ENCODE peak calls at places on chromosomes 4 and X, in five cellular contexts. One of them, this sample, is unnamed. For H3K4me1, the result is how much of the 10 kb centered on the place peaks cover.

GRCh38 chrX:129522184-129523059 is 868 bp downstream of the SMARCA1 start:
- DNase-seq in thoracic aorta: no peak
- DNase-seq in neural progenitor cell: peak
- DNase-seq in right lobe of liver: peak
- DNase-seq in colonic mucosa: peak
- DNase-seq in this sample: peak

GRCh38 chr4:2600878-2601277 is 64.4 kb downstream of the FAM193A start:
- DNase-seq in thoracic aorta: no peak
- DNase-seq in neural progenitor cell: no peak
- DNase-seq in right lobe of liver: no peak
- DNase-seq in colonic mucosa: no peak
- DNase-seq in this sample: no peak

GRCh38 chr4:15738877-15739276 is 36.0 kb downstream of the BST1 start:
- DNase-seq in thoracic aorta: no peak
- DNase-seq in neural progenitor cell: no peak
- DNase-seq in right lobe of liver: no peak
- DNase-seq in colonic mucosa: no peak
- DNase-seq in this sample: no peak

GRCh38 chr4:173700650-173701049 is 170.6 kb upstream of the HAND2 start:
- DNase-seq in thoracic aorta: no peak
- DNase-seq in neural progenitor cell: no peak
- DNase-seq in right lobe of liver: no peak
- DNase-seq in colonic mucosa: no peak
- DNase-seq in this sample: no peak

GRCh38 chr4:51843309-51844156 is 580 bp downstream of the DCUN1D4 start:
- DNase-seq in thoracic aorta: peak
- DNase-seq in neural progenitor cell: peak
- DNase-seq in right lobe of liver: peak
- DNase-seq in colonic mucosa: peak
- DNase-seq in this sample: peak

GRCh38 chrX:154541896-154542722 is 4.5 kb downstream of the G6PD start:
- DNase-seq in thoracic aorta: peak
- DNase-seq in neural progenitor cell: no peak
- DNase-seq in right lobe of liver: peak
- DNase-seq in colonic mucosa: peak
- DNase-seq in this sample: peak

GRCh38 chr4:64417974-64418373 is 8.7 kb upstream of the TECRL start:
- DNase-seq in thoracic aorta: no peak
- DNase-seq in neural progenitor cell: peak
- DNase-seq in right lobe of liver: no peak
- DNase-seq in colonic mucosa: no peak
- DNase-seq in this sample: no peak

GRCh38 chr4:90456891-90457290 is 329.7 kb downstream of the CCSER1 start:
- DNase-seq in thoracic aorta: no peak
- DNase-seq in neural progenitor cell: no peak
- DNase-seq in right lobe of liver: no peak
- DNase-seq in colonic mucosa: no peak
- DNase-seq in this sample: no peak

GRCh38 chr4:88759039-88759631 is 61.5 kb upstream of the NAP1L5 start:
- DNase-seq in thoracic aorta: no peak
- DNase-seq in neural progenitor cell: peak
- DNase-seq in right lobe of liver: no peak
- DNase-seq in colonic mucosa: no peak
- DNase-seq in this sample: no peak

GRCh38 chrX:97089116-97089515 is 205.4 kb downstream of the RPA4 start:
- DNase-seq in thoracic aorta: no peak
- DNase-seq in neural progenitor cell: no peak
- DNase-seq in right lobe of liver: no peak
- DNase-seq in colonic mucosa: no peak
- DNase-seq in this sample: no peak

GRCh38 chr4:36394352-36394903 is 113.0 kb downstream of the DTHD1 start:
- DNase-seq in thoracic aorta: no peak
- DNase-seq in neural progenitor cell: no peak
- DNase-seq in right lobe of liver: no peak
- DNase-seq in colonic mucosa: no peak
- DNase-seq in this sample: no peak

GRCh38 chrX:93422693-93423092 is 250.7 kb downstream of the NAP1L3 start:
- DNase-seq in thoracic aorta: no peak
- DNase-seq in neural progenitor cell: peak
- DNase-seq in right lobe of liver: no peak
- DNase-seq in colonic mucosa: peak
- DNase-seq in this sample: no peak

GRCh38 chr4:99586322-99586721 is 11.7 kb downstream of the MTTP start:
- DNase-seq in thoracic aorta: no peak
- DNase-seq in neural progenitor cell: no peak
- DNase-seq in right lobe of liver: no peak
- DNase-seq in colonic mucosa: no peak
- DNase-seq in this sample: no peak

GRCh38 chrX:153643431-153644351 is 3.3 kb upstream of the DUSP9 start:
- DNase-seq in thoracic aorta: no peak
- DNase-seq in neural progenitor cell: peak
- DNase-seq in right lobe of liver: peak
- DNase-seq in colonic mucosa: peak
- DNase-seq in this sample: no peak

GRCh38 chr4:122914292-122914904 is 8.0 kb downstream of the NUDT6 start:
- DNase-seq in thoracic aorta: no peak
- DNase-seq in neural progenitor cell: no peak
- DNase-seq in right lobe of liver: no peak
- DNase-seq in colonic mucosa: no peak
- DNase-seq in this sample: no peak

GRCh38 chrX:28625223-28625622 is 38.0 kb downstream of the IL1RAPL1 start:
- DNase-seq in thoracic aorta: no peak
- DNase-seq in neural progenitor cell: peak
- DNase-seq in right lobe of liver: no peak
- DNase-seq in colonic mucosa: no peak
- DNase-seq in this sample: no peak

GRCh38 chr4:56979674-56980073 is 978 bp downstream of the POLR2B start:
- DNase-seq in thoracic aorta: no peak
- DNase-seq in neural progenitor cell: peak
- DNase-seq in right lobe of liver: no peak
- DNase-seq in colonic mucosa: peak
- DNase-seq in this sample: no peak

GRCh38 chr4:149113804-149114430 is 671.7 kb upstream of the NR3C2 start:
- DNase-seq in thoracic aorta: no peak
- DNase-seq in neural progenitor cell: no peak
- DNase-seq in right lobe of liver: no peak
- DNase-seq in colonic mucosa: no peak
- DNase-seq in this sample: no peak

GRCh38 chr4:142959156-142959555 is 113.1 kb upstream of the INPP4B start:
- DNase-seq in thoracic aorta: no peak
- DNase-seq in neural progenitor cell: no peak
- DNase-seq in right lobe of liver: no peak
- DNase-seq in colonic mucosa: no peak
- DNase-seq in this sample: no peak

GRCh38 chrX:16465081-16465876 is 184.7 kb upstream of the S100G start:
- DNase-seq in thoracic aorta: no peak
- DNase-seq in neural progenitor cell: no peak
- DNase-seq in right lobe of liver: no peak
- DNase-seq in colonic mucosa: no peak
- DNase-seq in this sample: no peak

GRCh38 chrX:9848718-9849481 is 62.7 kb downstream of the SHROOM2 start:
- DNase-seq in thoracic aorta: no peak
- DNase-seq in neural progenitor cell: no peak
- DNase-seq in right lobe of liver: no peak
- DNase-seq in colonic mucosa: no peak
- DNase-seq in this sample: no peak

GRCh38 chrX:30144221-30144620 is 71.1 kb upstream of the MAGEB2 start:
- DNase-seq in thoracic aorta: no peak
- DNase-seq in neural progenitor cell: no peak
- DNase-seq in right lobe of liver: no peak
- DNase-seq in colonic mucosa: no peak
- DNase-seq in this sample: no peak

GRCh38 chr4:155026715-155027114 is 181.7 kb upstream of the NPY2R start:
- DNase-seq in thoracic aorta: no peak
- DNase-seq in neural progenitor cell: no peak
- DNase-seq in right lobe of liver: no peak
- DNase-seq in colonic mucosa: no peak
- DNase-seq in this sample: no peak

GRCh38 chrX:50877310-50877709 is 33.2 kb upstream of the BMP15 start:
- DNase-seq in thoracic aorta: no peak
- DNase-seq in neural progenitor cell: no peak
- DNase-seq in right lobe of liver: no peak
- DNase-seq in colonic mucosa: no peak
- DNase-seq in this sample: no peak

DNA sequence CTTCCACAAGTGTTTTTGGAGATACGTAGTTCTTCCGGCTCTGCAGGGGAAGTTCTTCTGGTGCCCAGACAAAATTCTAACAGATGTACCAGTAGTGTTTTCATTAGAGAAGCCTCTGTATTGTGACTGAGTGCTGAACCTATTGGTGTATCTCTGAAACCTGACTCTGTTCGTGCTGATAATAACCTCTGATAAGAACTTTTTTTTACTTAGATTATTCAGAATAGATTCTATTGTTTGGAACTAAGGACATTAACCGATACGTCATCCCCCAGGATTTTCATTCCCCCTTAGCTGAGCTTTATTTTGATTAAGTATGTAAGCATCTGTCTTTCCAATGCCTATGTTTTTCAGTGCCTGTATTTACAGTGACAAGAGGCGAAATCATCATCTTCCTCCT is 362.9 kb downstream of the PDGFC start:
- DNase-seq in thoracic aorta: no peak
- DNase-seq in neural progenitor cell: no peak
- DNase-seq in right lobe of liver: no peak
- DNase-seq in colonic mucosa: no peak
- DNase-seq in this sample: no peak
- H3K27ac ChIP-seq in thoracic aorta: no peak
- H3K27ac ChIP-seq in neural progenitor cell: no peak
- H3K27ac ChIP-seq in right lobe of liver: no peak
- H3K27ac ChIP-seq in colonic mucosa: no peak
- H3K27ac ChIP-seq in this sample: no peak

DNA sequence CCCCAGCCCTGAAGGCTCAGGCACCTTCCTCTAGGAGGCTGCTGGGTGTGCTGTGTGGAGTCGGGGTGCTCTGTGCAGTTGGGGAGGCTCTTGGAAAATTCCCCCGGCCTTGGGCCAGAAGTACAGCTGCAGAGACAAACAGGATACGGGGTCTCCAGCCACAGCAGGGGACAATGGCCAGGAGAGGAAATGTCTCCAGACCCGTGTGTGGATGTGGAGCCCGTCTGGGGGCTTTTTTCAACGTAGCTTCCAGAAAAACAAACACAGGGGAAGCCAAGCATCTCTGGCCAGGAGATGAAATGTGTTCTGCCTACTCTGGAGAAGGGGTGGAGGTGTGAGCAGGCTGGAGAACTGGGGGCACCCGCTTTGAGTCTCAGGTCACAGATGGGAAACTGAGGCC is 3.7 kb upstream of the SH3TC1 start:
- DNase-seq in thoracic aorta: no peak
- DNase-seq in neural progenitor cell: no peak
- DNase-seq in right lobe of liver: no peak
- DNase-seq in colonic mucosa: no peak
- DNase-seq in this sample: no peak
- H3K4me1 ChIP-seq in thoracic aorta: under half
- H3K4me1 ChIP-seq in neural progenitor cell: under half
- H3K4me1 ChIP-seq in right lobe of liver: under half
- H3K4me1 ChIP-seq in colonic mucosa: under half
- H3K4me1 ChIP-seq in this sample: under half

GRCh38 chrX:48022740-48023139 is 16.0 kb downstream of the SPACA5 start:
- DNase-seq in thoracic aorta: no peak
- DNase-seq in neural progenitor cell: no peak
- DNase-seq in right lobe of liver: no peak
- DNase-seq in colonic mucosa: no peak
- DNase-seq in this sample: no peak

GRCh38 chrX:48028091-48028490 is 21.3 kb downstream of the SPACA5 start:
- DNase-seq in thoracic aorta: no peak
- DNase-seq in neural progenitor cell: no peak
- DNase-seq in right lobe of liver: no peak
- DNase-seq in colonic mucosa: no peak
- DNase-seq in this sample: no peak

GRCh38 chrX:48022100-48022499 is 15.3 kb downstream of the SPACA5 start:
- DNase-seq in thoracic aorta: no peak
- DNase-seq in neural progenitor cell: no peak
- DNase-seq in right lobe of liver: no peak
- DNase-seq in colonic mucosa: no peak
- DNase-seq in this sample: no peak

GRCh38 chrX:48021026-48021900 is 14.5 kb downstream of the SPACA5 start:
- DNase-seq in thoracic aorta: no peak
- DNase-seq in neural progenitor cell: peak
- DNase-seq in right lobe of liver: peak
- DNase-seq in colonic mucosa: peak
- DNase-seq in this sample: peak

DNA sequence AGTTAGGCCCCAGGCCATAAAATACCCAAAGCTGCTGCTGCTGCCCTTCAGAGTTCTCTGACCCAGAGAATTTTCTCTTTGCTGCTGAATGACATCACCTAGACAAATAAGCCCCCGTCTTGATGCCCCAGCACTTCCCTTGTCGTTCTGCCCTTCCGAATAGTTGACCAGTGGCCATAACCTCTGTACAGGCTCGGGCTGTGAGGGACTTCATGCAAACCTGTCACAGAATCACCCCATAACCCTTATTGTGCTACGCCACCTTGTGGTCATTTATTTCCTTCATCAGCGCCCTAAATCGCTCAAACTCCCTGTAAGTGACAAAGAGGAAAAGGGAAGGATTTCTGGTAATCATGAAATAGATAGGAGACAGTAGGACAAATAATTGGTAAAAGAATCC is 18.8 kb downstream of the SPACA5 start:
- DNase-seq in thoracic aorta: no peak
- DNase-seq in neural progenitor cell: peak
- DNase-seq in right lobe of liver: peak
- DNase-seq in colonic mucosa: peak
- DNase-seq in this sample: peak
- H3K27ac ChIP-seq in thoracic aorta: no peak
- H3K27ac ChIP-seq in neural progenitor cell: no peak
- H3K27ac ChIP-seq in right lobe of liver: no peak
- H3K27ac ChIP-seq in colonic mucosa: no peak
- H3K27ac ChIP-seq in this sample: no peak

GRCh38 chr4:24595662-24596061 is 11.3 kb upstream of the DHX15 start:
- DNase-seq in thoracic aorta: no peak
- DNase-seq in neural progenitor cell: no peak
- DNase-seq in right lobe of liver: no peak
- DNase-seq in colonic mucosa: no peak
- DNase-seq in this sample: no peak

GRCh38 chr4:24594887-24595286 is 10.5 kb upstream of the DHX15 start:
- DNase-seq in thoracic aorta: no peak
- DNase-seq in neural progenitor cell: no peak
- DNase-seq in right lobe of liver: no peak
- DNase-seq in colonic mucosa: no peak
- DNase-seq in this sample: no peak

GRCh38 chr4:24599275-24599674 is 14.9 kb upstream of the DHX15 start:
- DNase-seq in thoracic aorta: no peak
- DNase-seq in neural progenitor cell: no peak
- DNase-seq in right lobe of liver: no peak
- DNase-seq in colonic mucosa: no peak
- DNase-seq in this sample: no peak

GRCh38 chr4:24601121-24601520 is 16.8 kb upstream of the DHX15 start:
- DNase-seq in thoracic aorta: no peak
- DNase-seq in neural progenitor cell: no peak
- DNase-seq in right lobe of liver: no peak
- DNase-seq in colonic mucosa: no peak
- DNase-seq in this sample: no peak

DNA sequence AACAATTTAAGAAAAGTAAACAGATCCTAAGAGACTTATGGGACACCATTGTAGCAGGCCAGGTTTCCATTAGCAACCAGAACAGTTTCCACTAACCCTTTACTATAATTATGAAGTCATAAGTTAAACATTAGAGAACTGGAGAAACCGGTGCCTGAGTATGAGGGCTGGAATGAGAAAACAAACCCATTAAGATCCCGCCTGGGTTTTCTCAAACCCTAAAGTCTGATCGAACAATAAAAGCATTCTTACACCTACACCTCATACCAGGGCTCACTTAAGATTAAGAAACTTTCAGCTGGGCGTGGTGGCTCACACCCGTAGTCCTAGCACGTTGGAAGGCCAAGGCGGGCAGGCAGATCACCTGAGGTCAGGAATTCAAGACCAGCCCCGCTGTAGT is 13.7 kb upstream of the DHX15 start:
- DNase-seq in thoracic aorta: no peak
- DNase-seq in neural progenitor cell: no peak
- DNase-seq in right lobe of liver: no peak
- DNase-seq in colonic mucosa: peak
- DNase-seq in this sample: no peak
- H3K4me1 ChIP-seq in thoracic aorta: under half
- H3K4me1 ChIP-seq in neural progenitor cell: under half
- H3K4me1 ChIP-seq in right lobe of liver: under half
- H3K4me1 ChIP-seq in colonic mucosa: under half
- H3K4me1 ChIP-seq in this sample: under half